ENCODE peak calls at places on chromosomes 13 and 19, in ten cellular contexts. J is HepG2; D is CD8-positive, alpha-beta memory T cell; B is BE2C; L is heart left ventricle; G is fibroblast of lung; C is uterus; U is H1; T is IMR-90; M is tibial nerve. W is an unnamed sample. For H3K27me3, the result is how much of the 10 kb centered on the place peaks cover.

GRCh38 chr13:83121904-83122303 is 760.4 kb downstream of the SLITRK1 start:
- DNase-seq in J (no peak), D (no peak), B (peak), L (no peak), G (no peak), C (no peak), U (no peak), T (peak), M (no peak), W (no peak)

GRCh38 chr13:38542601-38543000 is 144.3 kb upstream of the FREM2 start:
- DNase-seq in J (no peak), D (no peak), B (no peak), L (no peak), G (no peak), C (no peak), U (no peak), T (no peak), M (no peak), W (no peak)

GRCh38 chr19:7899751-7900352 is 3.8 kb upstream of the MAP2K7 start:
- DNase-seq in J (no peak), D (no peak), B (peak), L (no peak), G (no peak), C (no peak), U (no peak), T (no peak), M (no peak), W (no peak)

GRCh38 chr19:3346677-3347353 is 19.6 kb upstream of the NFIC start:
- DNase-seq in J (no peak), D (no peak), B (no peak), L (peak), G (peak), C (peak), U (no peak), T (no peak), M (peak), W (peak)

GRCh38 chr13:97107815-97108534 is 113.7 kb upstream of the OXGR1 start:
- DNase-seq in J (no peak), D (no peak), B (peak), L (no peak), G (no peak), C (no peak), U (no peak), T (peak), M (no peak), W (no peak)

GRCh38 chr13:113854238-113855011 is 9.5 kb downstream of the GAS6 start:
- DNase-seq in J (no peak), D (no peak), B (no peak), L (peak), G (peak), C (peak), U (peak), T (peak), M (peak), W (peak)

GRCh38 chr13:74289861-74290260 is 155.7 kb upstream of the KLF12 start:
- DNase-seq in J (no peak), D (no peak), B (peak), L (no peak), G (no peak), C (no peak), U (no peak), T (no peak), M (no peak), W (no peak)

GRCh38 chr19:12217332-12217731 is 54.4 kb downstream of the ZNF136 start:
- DNase-seq in J (no peak), D (no peak), B (no peak), L (no peak), G (no peak), C (no peak), U (no peak), T (no peak), M (no peak), W (no peak)

GRCh38 chr13:74246398-74246975 is 112.3 kb upstream of the KLF12 start:
- DNase-seq in J (no peak), D (no peak), B (no peak), L (peak), G (peak), C (no peak), U (no peak), T (peak), M (peak), W (no peak)

GRCh38 chr13:20525144-20525600 is 485 bp downstream of the CRYL1 start:
- DNase-seq in J (peak), D (no peak), B (no peak), L (peak), G (peak), C (peak), U (peak), T (no peak), M (peak), W (peak)

GRCh38 chr13:49060698-49061387 is 85.1 kb downstream of the FNDC3A start:
- DNase-seq in J (no peak), D (no peak), B (no peak), L (no peak), G (peak), C (no peak), U (no peak), T (peak), M (no peak), W (no peak)

GRCh38 chr13:112885782-112886268 is 83.2 kb upstream of the MCF2L start:
- DNase-seq in J (peak), D (no peak), B (peak), L (peak), G (peak), C (peak), U (peak), T (peak), M (peak), W (peak)

GRCh38 chr13:24008679-24009078 is 111.4 kb upstream of the C1QTNF9B start:
- DNase-seq in J (no peak), D (no peak), B (no peak), L (no peak), G (no peak), C (peak), U (no peak), T (peak), M (no peak), W (no peak)

GRCh38 chr19:14472202-14472961 is 2.8 kb downstream of the PTGER1 start:
- DNase-seq in J (no peak), D (peak), B (peak), L (peak), G (peak), C (peak), U (peak), T (peak), M (peak), W (peak)

GRCh38 chr13:24269803-24270202 is 39.6 kb upstream of the C1QTNF9 start:
- DNase-seq in J (no peak), D (no peak), B (no peak), L (no peak), G (peak), C (no peak), U (no peak), T (peak), M (no peak), W (no peak)

GRCh38 chr13:73625562-73626339 is 508.5 kb downstream of the KLF12 start:
- DNase-seq in J (no peak), D (no peak), B (no peak), L (no peak), G (no peak), C (no peak), U (no peak), T (no peak), M (no peak), W (no peak)

DNA sequence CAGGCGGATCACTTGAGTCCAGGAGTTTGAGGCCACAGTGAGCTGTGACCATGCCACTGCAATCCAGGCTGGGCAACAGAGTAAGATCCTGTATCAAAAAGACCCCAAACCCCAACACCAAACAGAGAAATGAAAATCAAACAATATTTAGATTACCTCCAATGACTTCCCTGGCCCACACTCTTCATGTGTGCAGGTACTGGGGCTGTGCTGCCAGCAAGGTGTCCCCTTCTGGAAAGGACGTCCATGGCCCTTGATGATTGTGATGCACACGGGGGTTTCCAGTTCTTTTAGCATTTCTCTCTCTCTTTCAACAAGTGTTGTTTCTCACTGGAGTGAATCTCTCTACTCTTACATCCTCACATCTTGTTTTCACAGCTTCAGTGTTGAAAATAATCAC is 23.7 kb upstream of the LGALS14 start:
- DNase-seq in J (no peak), D (no peak), B (no peak), L (no peak), G (no peak), C (no peak), U (no peak), T (no peak), M (no peak), W (no peak)
- H3K4me3 ChIP-seq in J (no peak), D (no peak), B (no peak), L (peak), G (no peak), C (no peak), U (no peak), T (no peak), M (no peak), W (no peak)

GRCh38 chr19:30625947-30626346 is 253.8 kb downstream of the ZNF536 start:
- DNase-seq in J (no peak), D (no peak), B (no peak), L (no peak), G (no peak), C (no peak), U (no peak), T (no peak), M (no peak), W (no peak)

GRCh38 chr19:30621326-30621920 is 249.2 kb downstream of the ZNF536 start:
- DNase-seq in J (no peak), D (no peak), B (no peak), L (no peak), G (no peak), C (no peak), U (no peak), T (no peak), M (no peak), W (no peak)

GRCh38 chr19:30622276-30622675 is 250.1 kb downstream of the ZNF536 start:
- DNase-seq in J (no peak), D (no peak), B (no peak), L (no peak), G (no peak), C (no peak), U (no peak), T (no peak), M (no peak), W (no peak)

GRCh38 chr19:30620354-30620753 is 248.2 kb downstream of the ZNF536 start:
- DNase-seq in J (no peak), D (no peak), B (no peak), L (no peak), G (no peak), C (no peak), U (no peak), T (no peak), M (no peak), W (no peak)
- H3K27me3 ChIP-seq in J (under half), D (under half), B (under half), L (under half), G (under half), C (under half), U (under half), T (under half), M (under half), W (under half)

DNA sequence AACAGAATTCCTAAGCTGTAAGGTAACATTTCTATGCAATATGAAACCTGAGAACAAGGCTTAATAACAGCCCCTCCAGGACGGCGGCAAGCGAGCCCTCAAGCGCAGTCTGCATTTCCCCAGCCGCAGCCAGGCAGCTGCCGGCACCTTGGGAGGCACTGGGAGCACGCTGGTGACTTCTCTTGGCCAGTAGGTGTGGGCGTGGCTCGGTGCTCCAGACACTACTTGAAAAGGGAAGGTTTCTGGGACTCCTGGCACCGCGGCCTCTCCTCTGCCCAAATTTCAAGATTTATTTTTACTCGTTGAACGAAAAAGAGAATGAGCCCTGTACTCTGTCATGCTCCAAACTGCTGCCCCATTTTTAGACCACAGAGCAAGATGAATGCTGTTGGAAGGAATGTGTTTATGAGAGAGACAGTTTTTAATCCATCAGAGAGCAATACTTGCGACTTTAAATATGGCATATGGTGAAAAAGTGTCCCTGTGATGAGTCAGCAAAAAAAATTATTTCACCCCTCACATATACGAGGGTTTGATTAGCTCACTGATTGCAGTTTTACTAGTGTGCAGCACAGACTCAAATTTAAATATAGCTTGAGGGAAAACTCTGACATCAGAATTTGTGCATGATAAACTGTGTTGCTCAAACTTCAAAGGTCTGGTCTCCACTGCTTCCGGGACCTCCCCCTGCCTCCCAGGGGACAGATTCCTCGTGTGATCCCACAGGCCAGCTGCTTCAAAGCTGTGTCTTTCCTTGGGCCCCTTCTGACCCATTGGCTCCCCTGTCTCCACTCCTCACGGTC is 81.3 kb downstream of the COL4A2 start:
- DNase-seq in J (no peak), D (no peak), B (peak), L (peak), G (peak), C (peak), U (no peak), T (peak), M (no peak), W (peak)
- H3K4me3 ChIP-seq in J (no peak), D (no peak), B (no peak), L (peak), G (no peak), C (peak), U (no peak), T (no peak), M (no peak), W (peak)

GRCh38 chr13:42925626-42926025 is 66.4 kb downstream of the EPSTI1 start:
- DNase-seq in J (no peak), D (no peak), B (no peak), L (no peak), G (no peak), C (no peak), U (no peak), T (no peak), M (no peak), W (no peak)
- H3K27me3 ChIP-seq in J (under half), D (under half), B (under half), L (under half), G (under half), C (under half), U (under half), T (under half), M (under half), W (under half)

GRCh38 chr19:6752257-6753177 is 13.0 kb downstream of the TRIP10 start:
- DNase-seq in J (peak), D (no peak), B (no peak), L (no peak), G (no peak), C (no peak), U (peak), T (no peak), M (no peak), W (no peak)
- H3K4me3 ChIP-seq in J (peak), D (no peak), B (peak), L (peak), G (no peak), C (peak), U (peak), T (no peak), M (peak), W (peak)

W was measured in ovary.